ENCODE peak calls at places on chromosomes 11 and 22, in ten cellular contexts. S is brain microvascular endothelial cell, I is astrocyte of the spinal cord, R is cardiac muscle cell, K is NCI-H524, H is HEK293T, Y is endothelial cell, D is SJSA1, L is GM12891, F is lower lobe of right lung. E is an unnamed sample.

GRCh38 chr11:130894322-130895025 is 21.8 kb downstream of the SNX19 start:
- DNase-seq in S (peak), H (peak), D (peak), L (peak), Y (peak), F (peak), K (peak), I (peak), R (peak), E (peak)

GRCh38 chr22:17260950-17261349 is 41.7 kb upstream of the ADA2 start:
- DNase-seq in S (no peak), H (no peak), R (peak), K (no peak), D (no peak), I (no peak), L (no peak), Y (no peak), F (no peak), E (no peak)

GRCh38 chr11:109037856-109038780 is 373.2 kb downstream of the DDX10 start:
- DNase-seq in S (peak), D (peak), K (no peak), I (peak), R (no peak), L (no peak), Y (no peak), H (no peak), F (no peak), E (no peak)

GRCh38 chr11:50298182-50298988 is 265.7 kb downstream of the OR4C45 start:
- DNase-seq in H (no peak), R (no peak), Y (no peak), I (no peak), F (no peak), K (no peak), D (no peak), S (no peak), L (no peak), E (no peak)

GRCh38 chr22:17867160-17867785 is 93.0 kb upstream of the BID start:
- DNase-seq in L (no peak), R (no peak), F (no peak), H (no peak), S (no peak), Y (no peak), K (no peak), I (no peak), D (no peak), E (no peak)

GRCh38 chr11:116870054-116870453 is 32.6 kb upstream of the APOA1 start:
- DNase-seq in I (no peak), D (no peak), F (no peak), K (no peak), Y (no peak), S (no peak), R (no peak), L (no peak), H (no peak), E (no peak)

GRCh38 chr11:100545970-100546369 is 141.1 kb upstream of the ARHGAP42 start:
- DNase-seq in H (no peak), Y (no peak), R (no peak), I (no peak), K (no peak), D (no peak), S (no peak), L (no peak), F (no peak), E (no peak)

GRCh38 chr22:31342389-31343125 is 3.6 kb downstream of the PATZ1 start:
- DNase-seq in K (no peak), L (no peak), D (no peak), Y (peak), I (no peak), H (no peak), F (no peak), R (no peak), S (no peak), E (no peak)

GRCh38 chr11:103736986-103737622 is 299.3 kb upstream of the DDI1 start:
- DNase-seq in L (no peak), Y (no peak), F (no peak), S (no peak), D (no peak), H (no peak), R (peak), I (no peak), K (no peak), E (no peak)

GRCh38 chr11:35012467-35013191 is 96.2 kb downstream of the PDHX start:
- DNase-seq in D (no peak), R (no peak), K (no peak), I (no peak), L (no peak), S (no peak), Y (no peak), H (no peak), F (no peak), E (no peak)

GRCh38 chr22:48224332-48224731 is 1461.9 kb downstream of the TBC1D22A start:
- DNase-seq in F (no peak), D (peak), K (no peak), I (no peak), R (no peak), L (no peak), Y (no peak), H (no peak), S (no peak), E (no peak)

GRCh38 chr11:82523141-82523540 is 210.5 kb downstream of the FAM181B start:
- DNase-seq in K (peak), F (no peak), Y (peak), D (no peak), S (no peak), I (no peak), H (no peak), L (no peak), R (no peak), E (no peak)

GRCh38 chr11:2581931-2582435 is 117.8 kb downstream of the KCNQ1OT1 start:
- DNase-seq in S (no peak), Y (peak), F (peak), H (no peak), L (no peak), D (peak), K (no peak), R (no peak), I (no peak), E (no peak)

GRCh38 chr11:116502641-116503061 is 270.1 kb downstream of the BUD13 start:
- DNase-seq in S (no peak), D (no peak), R (no peak), L (no peak), K (no peak), I (no peak), F (no peak), H (no peak), Y (no peak), E (no peak)

GRCh38 chr11:122746050-122746478 is 90.5 kb downstream of the UBASH3B start:
- DNase-seq in D (no peak), Y (no peak), K (no peak), R (no peak), L (peak), H (no peak), I (no peak), S (no peak), F (no peak), E (no peak)

GRCh38 chr11:10026514-10026913 is 267.5 kb downstream of the SBF2 start:
- DNase-seq in R (no peak), F (no peak), I (no peak), S (peak), L (no peak), H (no peak), D (no peak), K (no peak), Y (no peak), E (no peak)

GRCh38 chr11:132784441-132784840 is 747.9 kb downstream of the OPCML start:
- DNase-seq in K (no peak), F (no peak), D (no peak), L (no peak), S (peak), H (no peak), R (no peak), I (peak), Y (no peak), E (no peak)

GRCh38 chr11:12411806-12412727 is 34.7 kb downstream of the PARVA start:
- DNase-seq in S (peak), K (peak), F (peak), I (peak), H (peak), L (peak), D (peak), R (peak), Y (peak), E (no peak)

GRCh38 chr22:49011769-49012598 is 815.7 kb downstream of the BRD1 start:
- DNase-seq in D (peak), L (no peak), I (no peak), R (no peak), F (peak), H (no peak), S (no peak), Y (no peak), K (no peak), E (no peak)

GRCh38 chr11:93054881-93055280 is 85.4 kb downstream of the MTNR1B start:
- DNase-seq in F (no peak), D (peak), S (peak), K (no peak), H (no peak), I (peak), L (no peak), R (no peak), Y (no peak), E (no peak)

GRCh38 chr22:40526960-40527359 is 109.6 kb downstream of the MRTFA start:
- DNase-seq in S (no peak), F (no peak), D (no peak), H (no peak), R (no peak), Y (no peak), K (no peak), L (no peak), I (no peak), E (no peak)

GRCh38 chr11:68297494-68297811 is 14.9 kb upstream of the LRP5 start:
- DNase-seq in D (no peak), F (no peak), K (no peak), S (no peak), R (no peak), H (no peak), I (no peak), Y (no peak), L (no peak), E (no peak)

GRCh38 chr11:77560605-77561004 is 29.1 kb upstream of the AQP11 start:
- DNase-seq in F (no peak), L (no peak), D (no peak), H (no peak), I (peak), Y (no peak), R (no peak), S (peak), K (no peak), E (no peak)

GRCh38 chr11:2138075-2138435 is 1.1 kb downstream of the IGF2 start:
- DNase-seq in R (peak), F (peak), I (no peak), L (no peak), K (no peak), D (no peak), H (no peak), S (no peak), Y (no peak), E (no peak)

GRCh38 chr22:45551310-45552016 is 48.8 kb downstream of the FBLN1 start:
- DNase-seq in K (no peak), S (no peak), L (no peak), D (no peak), Y (no peak), F (no peak), R (no peak), I (no peak), H (no peak), E (no peak)

GRCh38 chr22:27474112-27474571 is 327.4 kb downstream of the MN1 start:
- DNase-seq in F (no peak), Y (no peak), K (no peak), I (peak), L (no peak), R (no peak), H (no peak), S (peak), D (no peak), E (no peak)

GRCh38 chr22:37202001-37202555 is 10.2 kb downstream of the SSTR3 start:
- DNase-seq in H (no peak), R (no peak), I (no peak), K (no peak), S (no peak), L (no peak), F (peak), Y (no peak), D (no peak), E (no peak)

GRCh38 chr11:125443767-125444311 is 52.2 kb downstream of the FEZ1 start:
- DNase-seq in F (no peak), S (no peak), I (no peak), R (peak), Y (no peak), K (no peak), D (no peak), L (no peak), H (no peak), E (no peak)

GRCh38 chr11:103035656-103036434 is 56.1 kb downstream of the DCUN1D5 start:
- DNase-seq in D (no peak), Y (peak), S (peak), I (peak), K (peak), H (peak), R (peak), L (no peak), F (no peak), E (no peak)

GRCh38 chr11:27864046-27865025 is 164.1 kb upstream of the BDNF start:
- DNase-seq in S (no peak), R (no peak), Y (no peak), F (no peak), D (no peak), H (no peak), I (no peak), L (no peak), K (no peak), E (no peak)

GRCh38 chr11:72899238-72899637 is 85.0 kb downstream of the ATG16L2 start:
- DNase-seq in S (no peak), I (no peak), F (no peak), D (no peak), R (no peak), Y (no peak), K (no peak), H (no peak), L (no peak), E (no peak)

GRCh38 chr22:19242699-19243098 is 48.8 kb downstream of the CLTCL1 start:
- DNase-seq in S (no peak), F (no peak), R (no peak), I (no peak), L (no peak), Y (no peak), H (no peak), K (no peak), D (no peak), E (no peak)

GRCh38 chr22:46801331-46801811 is 38.9 kb downstream of the TBC1D22A start:
- DNase-seq in R (no peak), I (no peak), S (no peak), L (no peak), F (no peak), D (no peak), K (no peak), Y (no peak), H (no peak), E (no peak)

GRCh38 chr11:102448869-102449224 is 3.7 kb downstream of the TMEM123 start:
- DNase-seq in F (no peak), D (no peak), L (no peak), S (no peak), I (no peak), R (no peak), K (no peak), Y (no peak), H (no peak), E (no peak)